ENCODE peak calls at places on chromosomes 1 and 21, in four cellular contexts. K is AG08395; P is skeletal muscle cell; H is stimulated activated CD8-positive, alpha-beta memory T cell treated with anti-CD3 and anti-CD28 coated beads, Interleukin-2, amount 100 ng/mL, for 48 hours. G is an unnamed sample.

GRCh38 chr1:80535446-80535845 is 1265.3 kb upstream of the ADGRL2 start:
- DNase-seq in K (no peak), P (no peak), H (no peak), G (no peak)

GRCh38 chr1:179586107-179586823 is 5.4 kb upstream of the TDRD5 start:
- DNase-seq in K (peak; percentile 7), P (peak; percentile 5), H (no peak), G (no peak)

GRCh38 chr1:61013189-61013952 is 69.0 kb upstream of the NFIA start:
- DNase-seq in K (no peak), P (no peak), H (no peak), G (no peak)

GRCh38 chr1:19113362-19114092 is 96.5 kb downstream of the UBR4 start:
- DNase-seq in K (peak; percentile 37), P (no peak), H (peak; percentile 11), G (peak; percentile 12)

GRCh38 chr1:16618719-16619118 is 5.4 kb upstream of the NBPF1 start:
- DNase-seq in K (no peak), P (no peak), H (no peak), G (no peak)

GRCh38 chr1:206455681-206456344 is 14.5 kb upstream of the IKBKE start:
- DNase-seq in K (no peak), P (no peak), H (no peak), G (no peak)

GRCh38 chr1:29390491-29391361 is 154.4 kb downstream of the PTPRU start:
- DNase-seq in K (no peak), P (no peak), H (no peak), G (no peak)

GRCh38 chr1:172167801-172168596 is 252.5 kb upstream of the C1orf105 start:
- DNase-seq in K (peak; percentile 68), P (peak; percentile 89), H (no peak), G (no peak)

GRCh38 chr1:203522237-203522636 is 28.3 kb downstream of the OPTC start:
- DNase-seq in K (no peak), P (no peak), H (no peak), G (no peak)

GRCh38 chr1:43621386-43621785 is 28.6 kb upstream of the KDM4A start:
- DNase-seq in K (no peak), P (no peak), H (no peak), G (no peak)

GRCh38 chr21:46156678-46157077 is 1.3 kb upstream of the FTCD start:
- DNase-seq in K (no peak), P (no peak), H (no peak), G (no peak)

GRCh38 chr1:100767176-100767876 is 47.8 kb downstream of the VCAM1 start:
- DNase-seq in K (no peak), P (peak; percentile 11), H (no peak), G (no peak)

GRCh38 chr1:228542981-228543380 is 55.8 kb downstream of the RNF187 start:
- DNase-seq in K (no peak), P (no peak), H (no peak), G (no peak)